ENCODE peak calls at places on chromosome 2, in five cellular contexts. One of them, this sample, is unnamed.

GRCh38 chr2:42196403-42197267 is 27.5 kb downstream of the EML4 start:
- DNase-seq in breast epithelium: no peak
- DNase-seq in SK-N-SH: peak; percentile 77
- DNase-seq in K562: peak; percentile 73
- DNase-seq in stomach: peak; percentile 38
- DNase-seq in this sample: no peak

GRCh38 chr2:60818272-60818671 is 62.2 kb downstream of the PAPOLG start:
- DNase-seq in breast epithelium: no peak
- DNase-seq in SK-N-SH: no peak
- DNase-seq in K562: peak; percentile 35
- DNase-seq in stomach: no peak
- DNase-seq in this sample: no peak

GRCh38 chr2:97751752-97752151 is 38.4 kb downstream of the ZAP70 start:
- DNase-seq in breast epithelium: no peak
- DNase-seq in SK-N-SH: no peak
- DNase-seq in K562: no peak
- DNase-seq in stomach: no peak
- DNase-seq in this sample: no peak

GRCh38 chr2:10447300-10448207 is 573 bp downstream of the ODC1 start:
- DNase-seq in breast epithelium: no peak
- DNase-seq in SK-N-SH: peak; percentile 86
- DNase-seq in K562: peak; percentile 50
- DNase-seq in stomach: peak; percentile 67
- DNase-seq in this sample: no peak

GRCh38 chr2:27956895-27957294 is 66.4 kb downstream of the BABAM2 start:
- DNase-seq in breast epithelium: no peak
- DNase-seq in SK-N-SH: no peak
- DNase-seq in K562: no peak
- DNase-seq in stomach: no peak
- DNase-seq in this sample: no peak

GRCh38 chr2:20796374-20796791 is 26.5 kb downstream of the LDAH start:
- DNase-seq in breast epithelium: no peak
- DNase-seq in SK-N-SH: no peak
- DNase-seq in K562: no peak
- DNase-seq in stomach: no peak
- DNase-seq in this sample: no peak

GRCh38 chr2:171404258-171404657 is 29.5 kb downstream of the METTL8 start:
- DNase-seq in breast epithelium: no peak
- DNase-seq in SK-N-SH: no peak
- DNase-seq in K562: no peak
- DNase-seq in stomach: no peak
- DNase-seq in this sample: no peak

GRCh38 chr2:214103199-214104001 is 307.5 kb upstream of the VWC2L start:
- DNase-seq in breast epithelium: no peak
- DNase-seq in SK-N-SH: no peak
- DNase-seq in K562: no peak
- DNase-seq in stomach: no peak
- DNase-seq in this sample: no peak

GRCh38 chr2:173394575-173394974 is 39.9 kb downstream of the CDCA7 start:
- DNase-seq in breast epithelium: no peak
- DNase-seq in SK-N-SH: no peak
- DNase-seq in K562: peak; percentile 14
- DNase-seq in stomach: no peak
- DNase-seq in this sample: no peak

GRCh38 chr2:178811901-178812300 is 4.7 kb upstream of the TTN start:
- DNase-seq in breast epithelium: no peak
- DNase-seq in SK-N-SH: no peak
- DNase-seq in K562: no peak
- DNase-seq in stomach: no peak
- DNase-seq in this sample: no peak

GRCh38 chr2:104447831-104448434 is 406.0 kb upstream of the POU3F3 start:
- DNase-seq in breast epithelium: no peak
- DNase-seq in SK-N-SH: no peak
- DNase-seq in K562: no peak
- DNase-seq in stomach: no peak
- DNase-seq in this sample: no peak

GRCh38 chr2:214378455-214379103 is 32.3 kb upstream of the VWC2L start:
- DNase-seq in breast epithelium: peak; percentile 64
- DNase-seq in SK-N-SH: no peak
- DNase-seq in K562: no peak
- DNase-seq in stomach: no peak
- DNase-seq in this sample: no peak

GRCh38 chr2:25692143-25692542 is 18.8 kb upstream of the DTNB start:
- DNase-seq in breast epithelium: peak; percentile 87
- DNase-seq in SK-N-SH: no peak
- DNase-seq in K562: no peak
- DNase-seq in stomach: no peak
- DNase-seq in this sample: no peak

GRCh38 chr2:235643680-235644117 is 149.9 kb downstream of the AGAP1 start:
- DNase-seq in breast epithelium: no peak
- DNase-seq in SK-N-SH: peak; percentile 76
- DNase-seq in K562: peak; percentile 44
- DNase-seq in stomach: no peak
- DNase-seq in this sample: no peak

GRCh38 chr2:23637011-23637778 is 252.2 kb downstream of the KLHL29 start:
- DNase-seq in breast epithelium: peak; percentile 41
- DNase-seq in SK-N-SH: peak; percentile 94
- DNase-seq in K562: no peak
- DNase-seq in stomach: no peak
- DNase-seq in this sample: no peak

GRCh38 chr2:28216320-28216719 is 176.3 kb upstream of the FOSL2 start:
- DNase-seq in breast epithelium: no peak
- DNase-seq in SK-N-SH: no peak
- DNase-seq in K562: no peak
- DNase-seq in stomach: no peak
- DNase-seq in this sample: no peak

GRCh38 chr2:193869564-193869963 is 1674.8 kb upstream of the TMEFF2 start:
- DNase-seq in breast epithelium: no peak
- DNase-seq in SK-N-SH: no peak
- DNase-seq in K562: no peak
- DNase-seq in stomach: no peak
- DNase-seq in this sample: no peak

GRCh38 chr2:127199223-127199622 is 20.9 kb downstream of the CYP27C1 start:
- DNase-seq in breast epithelium: no peak
- DNase-seq in SK-N-SH: no peak
- DNase-seq in K562: no peak
- DNase-seq in stomach: no peak
- DNase-seq in this sample: peak; percentile 61

GRCh38 chr2:12325806-12326205 is 390.9 kb upstream of the TRIB2 start:
- DNase-seq in breast epithelium: no peak
- DNase-seq in SK-N-SH: no peak
- DNase-seq in K562: peak; percentile 46
- DNase-seq in stomach: peak; percentile 53
- DNase-seq in this sample: no peak

GRCh38 chr2:192035731-192036442 is 158.8 kb downstream of the TMEFF2 start:
- DNase-seq in breast epithelium: no peak
- DNase-seq in SK-N-SH: no peak
- DNase-seq in K562: no peak
- DNase-seq in stomach: no peak
- DNase-seq in this sample: no peak

GRCh38 chr2:33196700-33197099 is 249.9 kb downstream of the LTBP1 start:
- DNase-seq in breast epithelium: no peak
- DNase-seq in SK-N-SH: no peak
- DNase-seq in K562: no peak
- DNase-seq in stomach: no peak
- DNase-seq in this sample: no peak

GRCh38 chr2:239179851-239180371 is 220.9 kb downstream of the HDAC4 start:
- DNase-seq in breast epithelium: no peak
- DNase-seq in SK-N-SH: no peak
- DNase-seq in K562: no peak
- DNase-seq in stomach: no peak
- DNase-seq in this sample: peak; percentile 57

GRCh38 chr2:232890896-232891601 is 21.0 kb downstream of the SNORC start:
- DNase-seq in breast epithelium: peak; percentile 77
- DNase-seq in SK-N-SH: no peak
- DNase-seq in K562: peak; percentile 41
- DNase-seq in stomach: peak; percentile 24
- DNase-seq in this sample: no peak

DNA sequence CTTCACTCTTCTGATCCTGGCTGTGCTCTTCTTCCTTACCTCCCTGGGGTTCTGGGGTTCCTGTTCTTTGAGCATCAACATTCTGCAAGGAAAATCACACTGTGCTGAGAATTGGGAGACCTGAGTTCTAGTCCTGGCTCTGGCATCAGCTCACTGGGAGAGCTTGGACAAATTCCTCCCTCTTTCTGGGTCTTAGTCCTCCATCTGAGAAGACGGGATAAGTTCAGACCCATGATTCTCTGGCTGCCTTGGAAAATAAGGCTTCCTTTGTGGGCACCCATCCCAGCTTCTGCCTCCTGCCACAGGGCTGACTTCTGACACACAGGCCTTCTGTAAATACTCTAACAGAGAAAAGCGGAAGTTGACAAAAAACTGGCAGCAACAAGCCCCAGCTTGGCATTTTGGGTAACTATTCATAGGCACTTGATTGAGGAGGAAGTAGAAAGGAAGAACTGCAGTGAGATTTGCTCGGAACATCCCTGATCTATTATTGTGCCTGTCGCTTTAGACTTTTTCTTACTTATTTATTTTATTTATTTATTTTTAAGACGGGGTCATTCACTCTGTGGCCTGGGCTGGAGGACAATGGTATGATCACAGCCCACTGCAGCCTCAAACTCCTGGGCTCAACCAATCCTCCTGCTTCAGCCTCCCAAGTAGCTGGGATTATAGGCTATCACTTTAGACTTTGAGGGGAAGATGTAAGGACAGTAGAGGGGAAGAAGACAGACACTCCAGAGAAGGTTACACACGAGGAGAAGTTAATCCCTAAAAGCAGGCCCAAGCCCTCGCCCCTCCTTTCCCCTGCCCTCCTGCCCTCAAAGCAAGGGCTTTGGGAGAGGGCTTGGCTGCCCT is 7.9 kb downstream of the PCBP1 start:
- DNase-seq in breast epithelium: peak; percentile 88
- DNase-seq in SK-N-SH: no peak
- DNase-seq in K562: no peak
- DNase-seq in stomach: peak; percentile 81
- DNase-seq in this sample: peak; percentile 81
- H3K4me3 ChIP-seq in breast epithelium: no peak overlapping the region
- H3K4me3 ChIP-seq in SK-N-SH: no peak overlapping the region
- H3K4me3 ChIP-seq in K562: no peak overlapping the region
- H3K4me3 ChIP-seq in stomach: no peak overlapping the region
- H3K4me3 ChIP-seq in this sample: no peak overlapping the region

DNA sequence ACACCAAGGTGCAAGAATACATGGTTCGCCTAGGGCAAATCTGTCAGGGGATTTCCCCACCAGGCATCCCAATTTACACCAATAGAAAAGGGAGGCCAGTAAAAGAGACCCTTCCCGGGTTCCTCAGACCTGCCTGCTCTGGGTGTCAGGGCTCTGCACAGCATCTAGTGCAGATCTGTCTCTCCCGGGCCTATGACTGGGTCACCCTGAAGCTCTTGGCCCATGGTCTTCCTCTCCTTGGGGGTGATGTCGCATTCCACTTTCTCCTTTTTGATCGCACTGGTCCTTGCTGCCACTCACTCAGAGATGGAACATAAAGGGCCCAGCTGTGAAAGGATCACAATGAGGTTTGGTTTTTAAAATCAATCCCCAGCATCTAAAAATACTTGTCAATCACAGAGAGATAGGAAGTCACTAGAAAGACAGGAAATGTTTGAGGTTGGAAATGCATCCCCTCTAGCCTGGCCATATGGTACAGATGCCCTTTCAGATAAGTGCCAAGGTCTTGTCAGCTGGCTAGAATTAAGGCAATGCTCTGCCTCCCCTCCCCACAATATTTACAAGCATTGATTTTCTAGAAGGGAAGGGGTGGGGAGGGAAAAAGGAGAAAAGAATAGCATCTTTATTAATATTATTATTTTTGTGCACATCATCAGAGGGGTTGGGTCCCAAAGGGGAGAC is 34.9 kb upstream of the AFTPH start:
- DNase-seq in breast epithelium: no peak
- DNase-seq in SK-N-SH: peak; percentile 54
- DNase-seq in K562: no peak
- DNase-seq in stomach: no peak
- DNase-seq in this sample: no peak
- TF ChIP-seq POLR2AphosphoS5 in breast epithelium: no peak
- TF ChIP-seq POLR2AphosphoS5 in SK-N-SH: no peak
- TF ChIP-seq POLR2AphosphoS5 in K562: no peak
- TF ChIP-seq POLR2AphosphoS5 in stomach: no peak
- TF ChIP-seq POLR2AphosphoS5 in this sample: no peak

DNA sequence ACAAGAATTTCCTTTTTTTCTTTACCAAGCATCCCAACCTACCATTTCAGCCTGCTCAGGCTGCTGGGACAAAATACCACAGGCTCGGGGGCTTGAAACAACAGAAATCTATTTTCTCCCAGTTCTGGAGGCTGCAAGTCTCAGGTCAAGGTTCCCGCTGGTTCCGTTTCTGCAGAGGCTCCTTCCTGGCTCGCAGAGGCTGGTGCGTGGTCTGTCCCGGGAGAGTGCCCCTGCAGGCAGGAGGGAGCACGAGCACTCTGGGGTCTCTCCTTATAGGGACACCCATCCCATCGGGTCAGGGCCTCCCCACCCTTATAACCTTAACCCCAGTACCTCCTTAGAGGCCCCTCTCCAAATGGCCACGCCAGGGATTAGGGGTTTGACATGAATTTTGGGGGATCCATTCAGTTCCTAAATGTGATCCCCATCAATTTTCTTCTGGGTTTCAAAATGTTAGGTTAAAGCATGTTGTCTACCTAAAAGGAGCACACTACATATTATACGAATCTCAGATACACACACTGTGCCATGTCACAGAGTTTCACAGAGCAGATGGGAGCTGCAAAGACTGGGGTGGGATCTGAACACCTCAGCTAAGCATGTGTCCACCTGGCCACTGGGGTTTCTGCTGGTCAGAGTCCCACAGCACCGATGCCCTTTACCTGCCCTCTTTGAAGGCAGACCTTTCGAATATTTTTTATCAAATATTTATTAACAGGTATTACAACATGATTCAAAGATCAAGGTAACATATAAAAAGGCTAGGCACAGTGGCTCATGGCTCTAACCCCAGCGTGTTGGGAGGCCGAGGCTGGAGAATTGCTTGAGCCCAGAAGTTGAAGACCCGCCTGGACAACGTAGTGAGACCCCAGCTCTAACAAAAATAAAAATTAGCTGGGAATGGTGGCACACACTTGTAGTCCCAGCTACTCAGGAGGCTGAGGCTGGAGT is 17.6 kb upstream of the ADI1 start:
- DNase-seq in breast epithelium: no peak
- DNase-seq in SK-N-SH: peak; percentile 77
- DNase-seq in K562: peak; percentile 83
- DNase-seq in stomach: no peak
- DNase-seq in this sample: peak; percentile 84
- H3K4me3 ChIP-seq in breast epithelium: peak overlapping the region; percentile 36
- H3K4me3 ChIP-seq in SK-N-SH: peak overlapping the region; percentile 63
- H3K4me3 ChIP-seq in K562: peak overlapping the region; percentile 40
- H3K4me3 ChIP-seq in stomach: peak overlapping the region; percentile 26
- H3K4me3 ChIP-seq in this sample: peak overlapping the region; percentile 43

DNA sequence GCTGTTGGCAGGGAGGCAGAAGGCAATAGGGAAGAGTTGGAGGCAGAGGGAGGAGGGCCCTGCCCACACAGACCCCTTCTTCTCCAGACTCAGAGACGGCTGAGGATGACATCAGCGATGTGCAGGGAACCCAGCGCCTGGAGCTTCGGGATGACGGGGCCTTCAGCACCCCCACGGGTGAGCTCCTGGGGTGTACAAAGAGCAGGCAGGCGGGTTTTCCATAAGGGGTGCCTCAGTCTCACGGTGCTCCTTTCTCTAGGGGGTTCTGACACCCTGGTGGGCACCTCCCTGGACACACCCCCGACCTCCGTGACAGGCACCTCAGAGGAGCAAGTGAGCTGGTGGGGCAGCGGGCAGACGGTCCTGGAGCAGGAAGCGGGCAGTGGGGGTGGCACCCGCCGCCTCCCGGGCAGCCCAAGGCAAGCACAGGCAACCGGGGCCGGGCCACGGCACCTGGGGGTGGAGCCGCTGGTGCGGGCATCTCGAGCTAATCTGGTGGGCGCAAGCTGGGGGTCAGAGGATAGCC is 10.0 kb downstream of the SPEG start:
- DNase-seq in breast epithelium: no peak
- DNase-seq in SK-N-SH: no peak
- DNase-seq in K562: no peak
- DNase-seq in stomach: no peak
- DNase-seq in this sample: peak; percentile 85
- TF ChIP-seq POLR2AphosphoS5 in breast epithelium: no peak
- TF ChIP-seq POLR2AphosphoS5 in SK-N-SH: no peak
- TF ChIP-seq POLR2AphosphoS5 in K562: no peak
- TF ChIP-seq POLR2AphosphoS5 in stomach: no peak
- TF ChIP-seq POLR2AphosphoS5 in this sample: peak; percentile 30

This sample was measured in sigmoid colon.